ENCODE peak calls at places on chromosomes 6 and 20, in seven cellular contexts. V is choroid plexus epithelial cell; Q is HTR-8/SVneo; X is fibroblast of the aortic adventitia; F is CD8-positive, alpha-beta memory T cell; T is A549; A is stimulated activated CD4-positive, alpha-beta T cell treated with anti-CD3 and anti-CD28 coated beads, Interleukin-12 subunit alpha, Interleukin-12 subunit beta, amount 100 ng/mL, for 48 hours. K is an unnamed sample.

GRCh38 chr6:38172739-38173415 is 353.4 kb downstream of the ZFAND3 start:
- DNase-seq in V (no peak), Q (no peak), X (no peak), F (no peak), T (no peak), A (no peak), K (no peak)

GRCh38 chr20:45407067-45407745 is 883 bp upstream of the DBNDD2 start:
- DNase-seq in V (peak; percentile 47), Q (peak; percentile 41), X (peak; percentile 31), F (no peak), T (no peak), A (no peak), K (no peak)

GRCh38 chr20:21656299-21657067 is 49.0 kb upstream of the PAX1 start:
- DNase-seq in V (no peak), Q (no peak), X (no peak), F (no peak), T (no peak), A (no peak), K (no peak)

GRCh38 chr6:2396292-2396691 is 150.9 kb upstream of the GMDS start:
- DNase-seq in V (no peak), Q (no peak), X (no peak), F (no peak), T (no peak), A (no peak), K (no peak)

GRCh38 chr6:75437451-75438185 is 56.0 kb downstream of the FILIP1 start:
- DNase-seq in V (peak; percentile 79), Q (no peak), X (peak; percentile 56), F (no peak), T (no peak), A (no peak), K (no peak)

GRCh38 chr20:43682446-43682845 is 15.5 kb downstream of the MYBL2 start:
- DNase-seq in V (no peak), Q (no peak), X (no peak), F (no peak), T (no peak), A (no peak), K (no peak)

GRCh38 chr6:85462673-85463072 is 12.8 kb downstream of the NT5E start:
- DNase-seq in V (no peak), Q (no peak), X (no peak), F (no peak), T (no peak), A (no peak), K (no peak)

GRCh38 chr20:44070139-44070900 is 116.7 kb downstream of the JPH2 start:
- DNase-seq in V (no peak), Q (no peak), X (no peak), F (peak; percentile 67), T (no peak), A (no peak), K (no peak)

GRCh38 chr20:34017610-34018009 is 23.9 kb downstream of the RALY start:
- DNase-seq in V (peak; percentile 74), Q (peak; percentile 83), X (peak; percentile 67), F (no peak), T (no peak), A (no peak), K (no peak)

GRCh38 chr6:119587537-119587936 is 238.0 kb upstream of the MAN1A1 start:
- DNase-seq in V (no peak), Q (no peak), X (peak; percentile 24), F (no peak), T (no peak), A (no peak), K (no peak)

GRCh38 chr20:43409041-43409913 is 48.4 kb upstream of the SRSF6 start:
- DNase-seq in V (peak; percentile 63), Q (peak; percentile 69), X (peak; percentile 75), F (no peak), T (no peak), A (no peak), K (no peak)

GRCh38 chr6:40903456-40903855 is 135.6 kb downstream of the UNC5CL start:
- DNase-seq in V (no peak), Q (no peak), X (no peak), F (no peak), T (no peak), A (no peak), K (no peak)

GRCh38 chr6:143183735-143184134 is 123.0 kb downstream of the AIG1 start:
- DNase-seq in V (no peak), Q (no peak), X (no peak), F (no peak), T (no peak), A (no peak), K (no peak)

GRCh38 chr20:34110025-34111013 is 1.7 kb downstream of the EIF2S2 start:
- DNase-seq in V (peak; percentile 61), Q (no peak), X (peak; percentile 41), F (no peak), T (no peak), A (no peak), K (no peak)

GRCh38 chr20:18988701-18989100 is 175.1 kb downstream of the SCP2D1 start:
- DNase-seq in V (no peak), Q (no peak), X (no peak), F (no peak), T (no peak), A (no peak), K (no peak)

GRCh38 chr20:50450961-50451752 is 59.0 kb upstream of the PTPN1 start:
- DNase-seq in V (peak; percentile 88), Q (no peak), X (peak; percentile 32), F (peak; percentile 39), T (no peak), A (no peak), K (no peak)

GRCh38 chr6:31882344-31882743 is 3.5 kb upstream of the SLC44A4 start:
- DNase-seq in V (peak; percentile 53), Q (no peak), X (no peak), F (no peak), T (no peak), A (no peak), K (no peak)

GRCh38 chr6:162814417-162814988 is 86.7 kb downstream of the PACRG start:
- DNase-seq in V (no peak), Q (no peak), X (no peak), F (no peak), T (no peak), A (no peak), K (no peak)

GRCh38 chr6:168865-169455 is 123.3 kb upstream of the DUSP22 start:
- DNase-seq in V (peak; percentile 71), Q (peak; percentile 66), X (peak; percentile 75), F (no peak), T (peak; percentile 20), A (no peak), K (no peak)

GRCh38 chr20:8330785-8331699 is 199.0 kb downstream of the PLCB1 start:
- DNase-seq in V (peak; percentile 4), Q (no peak), X (peak; percentile 26), F (no peak), T (no peak), A (no peak), K (no peak)

GRCh38 chr20:45523833-45524232 is 8.4 kb upstream of the SPINT3 start:
- DNase-seq in V (no peak), Q (no peak), X (no peak), F (no peak), T (no peak), A (no peak), K (no peak)

GRCh38 chr6:112145080-112145573 is 57.7 kb downstream of the FAM229B start:
- DNase-seq in V (no peak), Q (no peak), X (no peak), F (no peak), T (no peak), A (no peak), K (no peak)

GRCh38 chr6:32906539-32906938 is 34.3 kb downstream of the HLA-DMB start:
- DNase-seq in V (peak; percentile 70), Q (no peak), X (peak; percentile 58), F (no peak), T (no peak), A (no peak), K (no peak)

GRCh38 chr20:46712056-46712636 is 2.7 kb downstream of the SLC2A10 start:
- DNase-seq in V (no peak), Q (no peak), X (no peak), F (no peak), T (no peak), A (no peak), K (no peak)

GRCh38 chr6:127737009-127737486 is 160.1 kb downstream of the C6orf58 start:
- DNase-seq in V (peak; percentile 89), Q (peak; percentile 56), X (peak; percentile 79), F (peak; percentile 57), T (peak; percentile 25), A (no peak), K (peak; percentile 46)

GRCh38 chr6:1464796-1465348 is 75.5 kb downstream of the FOXF2 start:
- DNase-seq in V (no peak), Q (no peak), X (no peak), F (no peak), T (no peak), A (no peak), K (no peak)

GRCh38 chr6:159104163-159104885 is 59.5 kb upstream of the TAGAP start:
- DNase-seq in V (peak; percentile 76), Q (peak; percentile 77), X (peak; percentile 50), F (peak; percentile 71), T (peak; percentile 76), A (peak; percentile 71), K (peak; percentile 43)

GRCh38 chr6:141677598-141678211 is 455.0 kb upstream of the GJE1 start:
- DNase-seq in V (peak; percentile 73), Q (no peak), X (peak; percentile 62), F (peak; percentile 21), T (no peak), A (no peak), K (peak; percentile 2)

GRCh38 chr6:165819394-165819793 is 156.4 kb upstream of the PDE10A start:
- DNase-seq in V (peak; percentile 44), Q (no peak), X (no peak), F (no peak), T (no peak), A (no peak), K (no peak)

GRCh38 chr20:11452326-11452725 is 465.4 kb upstream of the BTBD3 start:
- DNase-seq in V (peak; percentile 61), Q (no peak), X (no peak), F (no peak), T (no peak), A (no peak), K (no peak)

GRCh38 chr6:5905431-5906339 is 101.0 kb downstream of the NRN1 start:
- DNase-seq in V (peak; percentile 72), Q (no peak), X (peak; percentile 97), F (no peak), T (no peak), A (no peak), K (no peak)

GRCh38 chr20:56359212-56360132 is 698 bp downstream of the FAM210B start:
- DNase-seq in V (peak; percentile 86), Q (peak; percentile 83), X (peak; percentile 72), F (peak; percentile 5), T (peak; percentile 30), A (peak; percentile 16), K (peak; percentile 10)

GRCh38 chr6:148218542-148219258 is 123.9 kb upstream of the SASH1 start:
- DNase-seq in V (no peak), Q (no peak), X (peak; percentile 27), F (no peak), T (no peak), A (no peak), K (no peak)

GRCh38 chr20:63662813-63663189 is 4.7 kb downstream of the RTEL1 start:
- DNase-seq in V (no peak), Q (no peak), X (no peak), F (no peak), T (no peak), A (no peak), K (no peak)

GRCh38 chr20:33716498-33716897 is 3.6 kb downstream of the PXMP4 start:
- DNase-seq in V (no peak), Q (no peak), X (no peak), F (no peak), T (no peak), A (no peak), K (no peak)

GRCh38 chr6:150202404-150202803 is 59.6 kb downstream of the PPP1R14C start:
- DNase-seq in V (no peak), Q (no peak), X (peak; percentile 47), F (no peak), T (no peak), A (no peak), K (no peak)

GRCh38 chr20:36153754-36154695 is 515 bp upstream of the EPB41L1 start:
- DNase-seq in V (peak; percentile 54), Q (peak; percentile 85), X (peak; percentile 57), F (no peak), T (peak; percentile 72), A (peak; percentile 22), K (peak; percentile 60)